ENCODE peak calls at places on chromosomes 3 and 15, in five cellular contexts. J, N, M, U and O are unnamed samples.

GRCh38 chr15:61075741-61076140 is 153.4 kb downstream of the RORA start:
- DNase-seq in J (no peak), N (no peak), M (no peak), U (no peak), O (no peak)

GRCh38 chr3:99126291-99126690 is 224.8 kb upstream of the DCBLD2 start:
- DNase-seq in J (no peak), N (peak; percentile 11), M (no peak), U (no peak), O (no peak)

GRCh38 chr3:181909241-181909640 is 197.5 kb downstream of the SOX2 start:
- DNase-seq in J (no peak), N (no peak), M (no peak), U (no peak), O (no peak)

GRCh38 chr15:55916666-55917409 is 76.6 kb downstream of the NEDD4 start:
- DNase-seq in J (no peak), N (peak; percentile 56), M (no peak), U (no peak), O (no peak)

GRCh38 chr3:59609967-59610366 is 560.1 kb upstream of the CFAP20DC start:
- DNase-seq in J (no peak), N (no peak), M (no peak), U (no peak), O (no peak)

GRCh38 chr3:135041586-135041985 is 246.5 kb downstream of the EPHB1 start:
- DNase-seq in J (no peak), N (no peak), M (no peak), U (no peak), O (no peak)

GRCh38 chr3:149395107-149396089 is 17.9 kb upstream of the TM4SF1 start:
- DNase-seq in J (no peak), N (no peak), M (no peak), U (no peak), O (no peak)

GRCh38 chr15:70492240-70493177 is 270.8 kb downstream of the UACA start:
- DNase-seq in J (peak; percentile 87), N (peak; percentile 96), M (no peak), U (no peak), O (peak; percentile 67)

GRCh38 chr3:14429689-14430452 is 27.5 kb downstream of the SLC6A6 start:
- DNase-seq in J (no peak), N (no peak), M (no peak), U (no peak), O (no peak)

GRCh38 chr3:43361077-43361476 is 74.7 kb downstream of the SNRK start:
- DNase-seq in J (no peak), N (no peak), M (no peak), U (no peak), O (no peak)

GRCh38 chr3:173893066-173893465 is 495.5 kb downstream of the NLGN1 start:
- DNase-seq in J (no peak), N (peak; percentile 43), M (no peak), U (no peak), O (no peak)

GRCh38 chr3:182241777-182242556 is 530.2 kb downstream of the SOX2 start:
- DNase-seq in J (no peak), N (peak; percentile 75), M (no peak), U (no peak), O (no peak)

GRCh38 chr15:88284441-88285106 is 28.0 kb upstream of the NTRK3 start:
- DNase-seq in J (no peak), N (no peak), M (no peak), U (no peak), O (no peak)